ENCODE peak calls at places on chromosomes 1 and 21, in eight cellular contexts. I, S, C, Z, J, X, R and F are unnamed samples.

GRCh38 chr1:175788586-175789252 is 45.3 kb upstream of the TNR start:
- DNase-seq in I (no peak), S (no peak), C (no peak), Z (no peak), J (no peak), X (no peak), R (no peak), F (no peak)

GRCh38 chr1:202286622-202287097 is 55.1 kb downstream of the UBE2T start:
- DNase-seq in I (no peak), S (no peak), C (peak), Z (peak), J (no peak), X (peak), R (peak), F (no peak)

GRCh38 chr1:100164226-100164625 is 13.8 kb downstream of the LRRC39 start:
- DNase-seq in I (no peak), S (no peak), C (peak), Z (no peak), J (peak), X (peak), R (no peak), F (no peak)

GRCh38 chr1:221949996-221950395 is 208.1 kb upstream of the DUSP10 start:
- DNase-seq in I (no peak), S (no peak), C (no peak), Z (no peak), J (no peak), X (no peak), R (no peak), F (no peak)

GRCh38 chr1:155134858-155135415 is 715 bp upstream of the SLC50A1 start:
- DNase-seq in I (peak), S (peak), C (peak), Z (peak), J (peak), X (peak), R (peak), F (peak)

GRCh38 chr1:8137406-8138244 is 111.5 kb upstream of the ERRFI1 start:
- DNase-seq in I (peak), S (no peak), C (peak), Z (peak), J (peak), X (peak), R (no peak), F (peak)

GRCh38 chr1:30715216-30715615 is 8.2 kb downstream of the MATN1 start:
- DNase-seq in I (no peak), S (peak), C (no peak), Z (no peak), J (no peak), X (no peak), R (no peak), F (no peak)

GRCh38 chr21:8991088-8991907 is 1530.1 kb upstream of the TPTE start:
- DNase-seq in I (peak), S (peak), C (no peak), Z (no peak), J (no peak), X (no peak), R (no peak), F (no peak)

DNA sequence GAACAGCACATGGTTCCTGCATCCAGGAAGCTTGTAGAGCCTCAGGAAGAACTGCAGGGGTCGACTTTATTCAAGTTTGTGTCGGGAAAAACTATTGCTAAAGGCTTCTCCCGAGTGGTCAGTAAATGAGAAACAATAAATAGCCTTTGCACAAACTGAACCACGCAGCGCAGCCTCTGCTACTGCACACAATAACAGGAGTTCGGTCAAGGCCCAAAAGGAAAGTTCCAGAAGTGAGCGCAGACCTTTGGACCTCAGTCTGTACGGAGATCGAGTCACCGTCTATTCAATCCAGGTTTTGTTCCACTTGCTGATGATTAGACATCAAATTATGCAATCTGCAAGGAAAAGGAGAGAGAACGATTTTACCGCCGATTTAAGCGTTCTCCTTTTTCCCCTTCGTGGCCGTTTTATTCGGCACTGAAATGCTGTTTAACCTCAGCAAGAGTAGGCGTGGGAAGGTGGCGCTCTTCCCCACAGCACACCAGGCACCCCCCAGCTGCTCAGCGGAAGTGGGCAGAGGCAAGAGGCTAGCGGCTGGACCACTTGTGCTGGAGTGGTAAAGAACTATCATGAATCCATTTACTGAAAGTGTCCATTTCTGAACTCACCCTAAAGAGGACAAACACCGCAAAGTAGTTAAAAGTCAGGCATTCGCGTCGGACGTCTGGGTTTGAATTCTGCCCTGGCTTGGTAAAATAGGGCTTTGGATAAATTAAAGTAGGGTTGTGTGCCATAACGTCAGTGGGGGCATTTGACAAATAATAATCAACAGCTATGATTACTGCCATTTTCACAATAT is 6.1 kb upstream of the LHX8 start:
- DNase-seq in I (no peak), S (peak), C (no peak), Z (no peak), J (no peak), X (no peak), R (no peak), F (no peak)
- TF ChIP-seq CTCF in I (no peak), S (no peak), C (no peak), Z (no peak), J (no peak), X (no peak), R (no peak), F (no peak)

GRCh38 chr1:26574018-26574417 is 44.5 kb downstream of the RPS6KA1 start:
- DNase-seq in I (no peak), S (peak), C (no peak), Z (no peak), J (no peak), X (no peak), R (no peak), F (no peak)

GRCh38 chr1:26575350-26575747 is 45.8 kb downstream of the RPS6KA1 start:
- DNase-seq in I (no peak), S (no peak), C (no peak), Z (no peak), J (no peak), X (no peak), R (no peak), F (no peak)

GRCh38 chr1:26578167-26578566 is 48.6 kb downstream of the RPS6KA1 start:
- DNase-seq in I (no peak), S (no peak), C (no peak), Z (no peak), J (no peak), X (no peak), R (no peak), F (no peak)

GRCh38 chr1:26571381-26571780 is 41.8 kb downstream of the RPS6KA1 start:
- DNase-seq in I (no peak), S (no peak), C (no peak), Z (no peak), J (no peak), X (no peak), R (no peak), F (no peak)

GRCh38 chr1:26574690-26575349 is 45.3 kb downstream of the RPS6KA1 start:
- DNase-seq in I (no peak), S (no peak), C (peak), Z (peak), J (no peak), X (peak), R (peak), F (no peak)
- H3K4me3 ChIP-seq in I (no peak), S (no peak), C (no peak), Z (no peak), J (no peak), X (no peak), R (no peak), F (no peak)

DNA sequence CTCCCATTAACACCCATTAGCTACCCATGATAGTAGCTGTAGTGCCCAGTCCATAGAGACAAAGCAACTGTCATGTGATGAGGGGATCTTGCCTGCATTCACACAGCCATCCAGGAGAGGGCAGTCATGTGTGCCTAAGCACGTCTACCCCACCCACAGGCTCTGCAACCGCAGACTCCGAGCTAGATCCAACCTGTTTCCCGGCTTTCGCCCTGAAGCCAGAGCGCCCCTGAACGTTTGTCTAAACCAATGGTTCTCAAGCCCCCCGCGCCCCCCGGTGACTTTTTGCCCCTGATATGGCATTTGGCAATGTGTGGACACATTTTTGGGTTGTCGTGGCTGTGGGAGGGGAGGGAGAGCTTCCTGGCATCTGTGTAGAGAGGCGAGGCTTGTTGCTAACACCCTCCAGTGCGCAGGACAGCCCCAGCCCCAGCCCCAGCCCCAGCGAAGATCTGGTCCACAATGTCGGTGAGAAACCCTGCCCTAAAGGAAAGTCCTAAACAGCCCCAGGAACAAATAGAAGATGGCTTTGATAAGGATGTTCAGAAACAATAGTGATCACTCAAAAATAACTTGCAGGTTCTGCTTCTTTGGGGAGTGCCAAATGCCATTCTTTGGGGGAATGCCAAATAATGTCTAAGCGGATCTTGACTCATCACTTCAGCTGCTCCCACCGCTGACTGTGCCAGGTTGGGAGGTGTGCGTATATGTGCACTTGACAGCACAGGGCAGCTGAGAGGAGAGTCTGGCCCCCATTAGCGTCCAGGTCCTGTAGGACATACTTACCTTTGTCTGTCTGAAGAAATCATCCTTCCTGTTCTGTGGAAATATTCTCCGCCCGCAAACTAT is 34.5 kb downstream of the SLC44A3 start:
- DNase-seq in I (peak), S (peak), C (peak), Z (peak), J (peak), X (peak), R (peak), F (peak)
- TF ChIP-seq CTCF in I (peak), S (peak), C (peak), Z (peak), J (peak), X (peak), R (peak), F (peak)

DNA sequence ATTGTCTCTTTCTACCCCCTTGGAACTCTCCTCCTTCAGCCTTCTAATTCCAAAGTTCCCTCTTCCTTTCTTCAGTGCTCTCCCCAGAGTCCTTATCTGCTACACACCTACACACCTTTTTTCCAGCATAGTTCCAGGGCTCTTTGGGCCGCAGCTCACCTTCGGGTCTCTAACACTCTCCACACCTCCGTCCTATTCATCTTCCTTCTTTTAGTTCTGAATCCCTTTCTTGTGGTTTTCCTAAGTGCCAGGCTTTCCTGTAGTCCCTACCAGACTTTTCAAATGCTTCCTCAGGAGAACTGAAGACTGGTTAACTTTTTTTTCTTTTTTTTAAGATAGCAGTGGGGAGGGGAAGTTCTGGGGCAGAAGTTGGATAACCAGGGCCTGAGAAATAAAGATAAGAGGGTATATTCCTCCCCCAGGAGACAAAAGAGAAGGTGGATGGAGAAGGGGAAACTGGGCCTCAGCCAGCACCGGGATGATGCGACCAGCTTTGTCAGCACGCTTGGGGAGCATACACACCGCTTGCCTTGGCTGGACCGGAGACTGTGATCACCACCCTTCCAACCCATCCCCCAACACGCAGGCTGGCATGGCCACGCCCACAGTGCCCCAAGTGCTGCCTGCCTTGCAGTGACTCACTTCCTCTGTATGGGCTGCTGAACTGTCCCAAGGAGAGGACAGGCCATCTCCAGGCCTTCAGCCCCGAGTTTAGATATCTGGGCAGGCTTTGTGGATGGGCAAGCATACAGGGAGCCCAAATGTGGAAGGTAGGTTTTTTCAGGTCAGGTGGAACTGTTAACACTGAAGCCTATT is 2.5 kb upstream of the CERS2 start:
- DNase-seq in I (peak), S (peak), C (no peak), Z (peak), J (no peak), X (no peak), R (peak), F (no peak)
- H3K4me3 ChIP-seq in I (no peak), S (peak), C (no peak), Z (no peak), J (no peak), X (no peak), R (no peak), F (no peak)

GRCh38 chr1:23805025-23805424 is 4.5 kb upstream of the GALE start:
- DNase-seq in I (no peak), S (no peak), C (no peak), Z (no peak), J (no peak), X (no peak), R (no peak), F (no peak)

GRCh38 chr1:23801338-23801748 is 789 bp upstream of the GALE start:
- DNase-seq in I (no peak), S (peak), C (no peak), Z (no peak), J (no peak), X (no peak), R (no peak), F (no peak)

GRCh38 chr1:23803674-23804073 is 3.1 kb upstream of the GALE start:
- DNase-seq in I (no peak), S (no peak), C (no peak), Z (no peak), J (no peak), X (no peak), R (no peak), F (no peak)

GRCh38 chr1:23801876-23802275 is 1.3 kb upstream of the GALE start:
- DNase-seq in I (no peak), S (peak), C (no peak), Z (no peak), J (no peak), X (no peak), R (no peak), F (no peak)

DNA sequence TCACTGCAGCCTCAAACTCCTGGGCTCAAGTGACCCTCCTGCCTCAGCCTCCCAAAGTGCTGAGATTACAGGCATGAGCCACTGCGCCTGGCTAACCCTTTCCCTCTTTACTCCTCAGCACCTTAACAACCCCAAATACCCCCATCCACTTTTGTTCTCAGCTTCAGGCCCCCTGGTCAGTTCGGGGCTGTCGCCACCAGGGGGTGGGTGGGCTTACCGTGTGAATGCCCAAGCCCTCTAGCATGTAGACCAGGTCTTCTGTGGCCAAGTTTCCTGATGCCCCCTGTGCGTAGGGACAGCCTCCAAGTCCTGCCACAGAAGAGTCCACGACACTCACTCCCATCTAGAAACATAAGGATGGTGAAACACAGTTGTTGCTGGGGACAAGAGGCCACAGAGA is 3.6 kb upstream of the GALE start:
- DNase-seq in I (no peak), S (peak), C (no peak), Z (no peak), J (no peak), X (no peak), R (no peak), F (no peak)
- TF ChIP-seq CTCF in I (no peak), S (peak), C (peak), Z (no peak), J (peak), X (peak), R (no peak), F (peak)

GRCh38 chr1:25817840-25818501 is 1.8 kb upstream of the MTFR1L start:
- DNase-seq in I (no peak), S (peak), C (no peak), Z (peak), J (no peak), X (no peak), R (no peak), F (no peak)
- H3K4me3 ChIP-seq in I (no peak), S (peak), C (no peak), Z (no peak), J (no peak), X (no peak), R (no peak), F (no peak)

DNA sequence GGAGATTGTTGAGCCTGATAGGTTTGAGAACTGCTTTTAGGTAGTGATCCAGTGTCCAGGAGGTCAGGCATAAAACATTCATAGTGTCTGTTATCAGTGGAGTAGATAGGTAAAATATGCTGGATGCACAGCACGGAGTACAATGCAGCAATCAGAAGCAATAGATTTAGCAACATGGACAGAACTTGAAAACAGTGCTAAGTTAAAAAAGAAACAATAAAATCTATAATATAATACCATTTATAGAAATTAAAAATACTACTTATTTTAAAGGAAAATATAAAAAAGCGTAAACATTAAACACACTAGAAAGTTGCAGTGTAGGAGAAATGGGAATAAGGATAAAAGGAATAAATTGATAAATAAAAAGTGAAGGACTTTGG is 3.4 kb upstream of the TAF13 start:
- DNase-seq in I (no peak), S (no peak), C (no peak), Z (no peak), J (no peak), X (no peak), R (no peak), F (no peak)
- TF ChIP-seq CTCF in I (no peak), S (no peak), C (no peak), Z (no peak), J (no peak), X (no peak), R (no peak), F (no peak)

GRCh38 chr1:45473302-45473701 is 17.7 kb downstream of the TESK2 start:
- DNase-seq in I (no peak), S (no peak), C (no peak), Z (no peak), J (no peak), X (no peak), R (no peak), F (no peak)
- H3K4me3 ChIP-seq in I (no peak), S (no peak), C (no peak), Z (no peak), J (no peak), X (no peak), R (no peak), F (no peak)